ENCODE peak calls at places on chromosomes 3 and 15, in seven cellular contexts. L, F, V, W, H, Q and K are unnamed samples.

GRCh38 chr3:196563721-196564225 is 4.6 kb downstream of the WDR53 start:
- DNase-seq in H (no peak), W (peak), L (no peak), F (no peak), Q (no peak), V (no peak), K (peak)

GRCh38 chr3:50264389-50264963 is 4.5 kb upstream of the SEMA3B start:
- DNase-seq in V (peak), Q (peak), H (peak), L (no peak), F (peak), W (peak), K (peak)

GRCh38 chr3:65330072-65330471 is 642.3 kb upstream of the ADAMTS9 start:
- DNase-seq in F (no peak), W (peak), L (no peak), H (no peak), V (no peak), Q (no peak), K (peak)

GRCh38 chr3:74643636-74644035 is 29.2 kb upstream of the CNTN3 start:
- DNase-seq in W (peak), Q (peak), L (no peak), H (no peak), F (no peak), V (peak), K (peak)

GRCh38 chr3:65974505-65974904 is 64.2 kb downstream of the MAGI1 start:
- DNase-seq in H (no peak), V (no peak), F (no peak), W (no peak), L (no peak), Q (no peak), K (peak)

GRCh38 chr3:45546636-45547201 is 47.8 kb upstream of the LIMD1 start:
- DNase-seq in W (no peak), F (no peak), V (peak), Q (no peak), L (no peak), H (no peak), K (no peak)

GRCh38 chr15:39549912-39550311 is 31.0 kb upstream of the THBS1 start:
- DNase-seq in W (no peak), F (no peak), Q (no peak), V (peak), L (no peak), H (no peak), K (peak)

GRCh38 chr3:149367021-149367840 is 10.2 kb downstream of the TM4SF1 start:
- DNase-seq in V (no peak), W (peak), H (no peak), F (no peak), L (no peak), Q (peak), K (peak)

GRCh38 chr3:174541708-174542107 is 317.4 kb upstream of the NAALADL2 start:
- DNase-seq in F (no peak), L (no peak), W (peak), V (no peak), H (no peak), Q (no peak), K (peak)

GRCh38 chr3:183815951-183816475 is 9.4 kb downstream of the MAP6D1 start:
- DNase-seq in L (no peak), V (no peak), Q (no peak), W (no peak), F (no peak), H (no peak), K (no peak)

GRCh38 chr3:149247929-149248691 is 26.5 kb upstream of the CP start:
- DNase-seq in L (peak), W (peak), H (no peak), V (no peak), Q (peak), F (no peak), K (peak)

GRCh38 chr15:23645379-23646164 is 2.1 kb downstream of the MAGEL2 start:
- DNase-seq in Q (no peak), H (no peak), V (no peak), W (no peak), F (no peak), L (no peak), K (no peak)

GRCh38 chr3:184506579-184506978 is 55.0 kb upstream of the EPHB3 start:
- DNase-seq in H (no peak), W (no peak), L (no peak), Q (no peak), V (no peak), F (no peak), K (peak)

GRCh38 chr15:79004336-79004735 is 59.5 kb upstream of the CTSH start:
- DNase-seq in L (peak), V (no peak), F (no peak), Q (no peak), W (peak), H (no peak), K (peak)

GRCh38 chr3:50622881-50623280 is 5.9 kb downstream of the MAPKAPK3 start:
- DNase-seq in L (no peak), W (no peak), Q (no peak), H (no peak), F (no peak), V (no peak), K (no peak)

GRCh38 chr3:21729888-21730459 is 21.0 kb downstream of the ZNF385D start:
- DNase-seq in W (peak), Q (no peak), H (no peak), V (no peak), L (no peak), F (no peak), K (peak)

GRCh38 chr3:14721126-14721864 is 46.4 kb downstream of the C3orf20 start:
- DNase-seq in H (no peak), Q (no peak), V (no peak), F (no peak), L (no peak), W (no peak), K (no peak)

GRCh38 chr15:93028111-93028631 is 60.8 kb downstream of the RGMA start:
- DNase-seq in V (no peak), Q (no peak), H (peak), W (no peak), L (no peak), F (no peak), K (no peak)

GRCh38 chr3:67790043-67790442 is 135.6 kb upstream of the SUCLG2 start:
- DNase-seq in V (no peak), Q (peak), F (no peak), L (peak), W (peak), H (no peak), K (peak)

GRCh38 chr3:42698911-42699230 is 3.7 kb downstream of the HHATL start:
- DNase-seq in W (no peak), Q (no peak), V (no peak), H (peak), L (no peak), F (no peak), K (no peak)

GRCh38 chr3:13501958-13502790 is 22.1 kb downstream of the HDAC11 start:
- DNase-seq in H (no peak), W (no peak), Q (peak), L (no peak), F (no peak), V (no peak), K (no peak)

GRCh38 chr3:50195501-50196252 is 4.3 kb downstream of the GNAT1 start:
- DNase-seq in F (no peak), V (no peak), L (no peak), Q (peak), W (no peak), H (no peak), K (no peak)

GRCh38 chr15:40263036-40263754 is 19.7 kb downstream of the ANKRD63 start:
- DNase-seq in F (no peak), V (no peak), Q (no peak), H (no peak), L (no peak), W (peak), K (peak)

GRCh38 chr3:118817748-118818165 is 216.9 kb downstream of the IGSF11 start:
- DNase-seq in L (no peak), Q (peak), H (no peak), W (peak), F (no peak), V (no peak), K (peak)

GRCh38 chr3:2713923-2714322 is 396.3 kb downstream of the IL5RA start:
- DNase-seq in H (no peak), V (no peak), F (no peak), L (no peak), Q (no peak), W (peak), K (no peak)

GRCh38 chr15:80750591-80750990 is 28.6 kb upstream of the CEMIP start:
- DNase-seq in F (no peak), V (no peak), L (no peak), Q (no peak), H (no peak), W (no peak), K (no peak)

GRCh38 chr3:12196684-12197083 is 38.0 kb upstream of the TIMP4 start:
- DNase-seq in H (no peak), F (no peak), L (no peak), V (no peak), W (no peak), Q (no peak), K (no peak)

GRCh38 chr3:113532698-113533533 is 561 bp downstream of the SIDT1 start:
- DNase-seq in F (no peak), L (peak), V (peak), Q (peak), W (no peak), H (no peak), K (no peak)

GRCh38 chr15:89383635-89384604 is 49.3 kb upstream of the POLG start:
- DNase-seq in Q (peak), V (no peak), F (peak), H (no peak), W (peak), L (no peak), K (peak)

GRCh38 chr15:31214864-31215489 is 111.7 kb upstream of the KLF13 start:
- DNase-seq in H (peak), W (peak), V (peak), Q (peak), F (peak), L (no peak), K (peak)

GRCh38 chr3:89340431-89340830 is 233.0 kb downstream of the EPHA3 start:
- DNase-seq in V (no peak), L (no peak), F (no peak), Q (no peak), W (peak), H (no peak), K (peak)

GRCh38 chr15:38696120-38696727 is 131.6 kb upstream of the RASGRP1 start:
- DNase-seq in L (peak), F (no peak), V (no peak), Q (no peak), H (no peak), W (peak), K (peak)

GRCh38 chr3:54863366-54863765 is 64.5 kb downstream of the LRTM1 start:
- DNase-seq in V (no peak), F (no peak), L (no peak), H (no peak), Q (no peak), W (peak), K (peak)

GRCh38 chr15:73892446-73893226 is 19.3 kb downstream of the TBC1D21 start:
- DNase-seq in H (no peak), V (no peak), Q (no peak), W (no peak), F (no peak), L (no peak), K (no peak)

DNA sequence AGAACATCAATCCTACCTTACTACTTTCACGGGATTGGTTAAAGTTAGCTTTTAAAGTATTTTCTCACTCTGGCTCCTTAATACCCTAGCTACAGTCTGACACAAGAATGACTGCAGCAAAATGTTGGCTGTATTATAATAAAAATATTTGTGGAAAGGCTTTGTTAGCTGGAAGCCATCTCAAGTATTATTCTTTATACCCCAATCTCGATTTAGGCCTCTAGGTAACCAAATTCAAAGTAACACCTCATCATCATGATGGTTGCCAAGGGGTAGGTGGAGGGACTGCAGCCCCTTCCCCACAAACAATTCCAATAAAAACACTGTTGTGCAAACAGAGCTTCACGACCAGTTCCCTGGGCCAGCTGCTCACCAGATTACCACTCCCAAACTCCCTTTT is 786 bp upstream of the GMPS start:
- DNase-seq in V (no peak), W (no peak), H (no peak), L (no peak), F (no peak), Q (no peak), K (no peak)
- H3K4me3 ChIP-seq in V (peak), W (peak), H (peak), L (peak), F (peak), Q (peak), K (peak)

GRCh38 chr3:187739125-187739560 is 6.1 kb downstream of the BCL6 start:
- DNase-seq in H (peak), V (peak), L (no peak), W (no peak), F (no peak), Q (peak), K (no peak)
- TF ChIP-seq CTCF in H (no peak), V (no peak), L (no peak), W (no peak), F (no peak), Q (no peak), K (no peak)

GRCh38 chr15:98844261-98844660 is 163.3 kb downstream of the PGPEP1L start:
- DNase-seq in V (no peak), F (no peak), Q (no peak), W (no peak), L (no peak), H (no peak), K (no peak)

GRCh38 chr15:98843844-98844243 is 163.7 kb downstream of the PGPEP1L start:
- DNase-seq in H (no peak), F (no peak), V (no peak), L (no peak), W (no peak), Q (no peak), K (no peak)

GRCh38 chr15:98842192-98842972 is 165.2 kb downstream of the PGPEP1L start:
- DNase-seq in H (no peak), L (no peak), Q (no peak), W (no peak), F (no peak), V (no peak), K (peak)

GRCh38 chr15:98841419-98841970 is 166.1 kb downstream of the PGPEP1L start:
- DNase-seq in L (no peak), V (no peak), F (no peak), W (no peak), H (no peak), Q (no peak), K (no peak)

GRCh38 chr15:98842973-98843285 is 164.7 kb downstream of the PGPEP1L start:
- DNase-seq in H (no peak), L (no peak), V (no peak), Q (no peak), F (no peak), W (no peak), K (no peak)
- H3K4me3 ChIP-seq in H (no peak), L (no peak), V (no peak), Q (no peak), F (no peak), W (no peak), K (no peak)

DNA sequence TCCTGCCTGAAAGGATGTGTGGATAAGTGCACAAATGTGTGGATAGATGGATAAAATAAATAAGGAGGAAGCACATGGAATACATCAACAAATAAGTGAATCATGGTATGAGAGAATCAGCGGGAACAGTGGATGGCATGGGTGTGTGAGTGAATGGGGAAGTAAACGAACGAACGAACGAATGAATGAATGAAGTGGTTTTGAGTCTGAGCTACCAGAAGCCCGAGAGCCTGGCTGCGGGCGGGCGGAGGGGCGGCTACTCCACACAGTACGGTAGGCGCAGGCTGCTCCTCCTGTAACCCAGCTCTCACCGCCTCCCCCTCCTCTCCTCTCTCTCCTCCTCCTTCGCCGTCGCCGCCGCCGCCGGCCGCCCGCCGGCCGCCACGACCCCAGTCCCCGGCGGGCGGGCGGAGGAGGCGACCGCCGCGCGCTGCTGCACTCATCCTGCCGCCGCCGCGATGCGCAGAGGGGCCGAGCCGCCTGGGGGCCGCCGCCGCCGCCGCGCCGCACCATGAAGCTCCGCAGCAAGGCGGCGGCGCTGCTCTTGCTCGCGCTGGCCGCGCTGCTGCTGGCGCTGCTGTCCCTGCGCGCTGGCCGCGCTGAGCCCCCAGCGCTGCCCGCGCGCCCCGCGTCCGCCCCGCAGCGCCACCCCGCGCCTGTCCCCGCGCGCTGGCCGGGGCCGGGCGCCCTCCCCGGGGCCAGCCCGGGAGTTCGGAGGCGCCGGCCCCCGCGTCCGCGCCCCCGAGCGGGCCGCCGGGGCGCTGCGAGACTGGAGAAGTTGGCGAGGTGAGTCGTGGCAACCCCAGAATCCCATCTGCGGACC is at the start of gene GXYLT2:
- DNase-seq in Q (peak), W (peak), V (peak), H (peak), L (peak), F (peak), K (peak)
- TF ChIP-seq CTCF in Q (no peak), W (no peak), V (no peak), H (peak), L (no peak), F (peak), K (no peak)

GRCh38 chr3:152447509-152447908 is 178.8 kb downstream of the MBNL1 start:
- DNase-seq in H (no peak), V (no peak), L (no peak), Q (no peak), F (no peak), W (no peak), K (no peak)
- H3K4me3 ChIP-seq in H (peak), V (no peak), L (no peak), Q (no peak), F (no peak), W (no peak), K (no peak)

DNA sequence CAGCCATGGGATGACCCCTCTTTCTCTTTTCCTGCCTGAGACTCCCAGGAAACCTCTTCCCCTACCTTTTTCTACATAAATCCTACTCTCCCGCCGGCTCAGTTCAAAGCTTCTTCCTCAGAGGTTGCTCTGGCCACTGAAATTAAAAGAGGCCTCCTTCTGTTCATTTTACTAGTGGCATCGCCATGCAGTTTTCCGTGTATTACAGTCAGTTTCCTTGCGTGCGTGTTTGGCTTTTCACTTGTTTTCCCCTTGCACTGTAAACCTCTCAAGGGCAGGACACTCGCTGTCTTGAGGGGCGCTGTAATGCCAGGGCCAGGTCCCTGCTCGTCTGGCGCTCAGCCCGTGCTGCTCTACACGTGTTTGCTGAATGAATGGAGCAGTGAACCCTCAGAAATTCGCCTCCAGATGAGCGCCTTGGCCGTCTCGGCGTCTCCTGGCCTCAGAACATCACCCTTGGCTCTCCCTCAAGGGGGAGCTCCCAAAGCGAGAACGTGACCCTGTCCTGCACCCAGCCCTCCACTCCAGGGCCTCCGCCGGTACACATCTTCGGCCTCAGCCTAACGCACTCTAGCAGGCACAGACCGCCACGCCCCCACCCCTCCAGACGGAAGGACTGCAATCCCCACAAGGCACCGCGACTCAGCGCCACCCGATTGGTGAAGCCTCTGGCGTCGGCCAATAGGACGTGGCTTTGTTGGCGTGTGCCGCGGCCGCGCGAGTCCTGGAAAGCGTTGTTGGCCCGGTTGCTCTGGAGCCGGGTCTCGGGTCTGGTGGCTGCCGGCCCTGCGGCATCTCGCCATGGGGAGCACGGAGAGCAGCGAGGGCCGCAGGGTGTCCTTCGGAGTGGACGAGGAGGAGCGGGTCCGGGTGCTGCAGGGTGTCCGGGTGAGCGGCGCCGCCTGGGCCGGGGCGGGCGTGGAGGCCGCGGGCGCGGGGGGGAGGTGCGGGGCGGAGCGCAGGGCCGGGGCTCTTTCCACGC is at the start of gene CHCHD6:
- DNase-seq in L (peak), V (peak), F (peak), Q (peak), W (peak), H (peak), K (peak)
- TF ChIP-seq CTCF in L (peak), V (peak), F (no peak), Q (peak), W (no peak), H (no peak), K (no peak)